ENCODE peak calls at places on chromosomes 4 and X, in seven cellular contexts. U, E, O, K, F, Y and M are unnamed samples.

GRCh38 chr4:185792384-185793146 is 19.4 kb downstream of the SORBS2 start:
- DNase-seq in U (peak; percentile 80), E (no peak), O (no peak), K (no peak), F (no peak), Y (no peak), M (peak; percentile 90)

GRCh38 chr4:148793221-148793620 is 351.0 kb upstream of the NR3C2 start:
- DNase-seq in U (no peak), E (no peak), O (no peak), K (no peak), F (no peak), Y (no peak), M (no peak)

GRCh38 chr4:102400898-102401297 is 55.6 kb upstream of the SLC39A8 start:
- DNase-seq in U (no peak), E (no peak), O (no peak), K (no peak), F (no peak), Y (no peak), M (no peak)

GRCh38 chrX:49054073-49054762 is 4.6 kb upstream of the CCDC120 start:
- DNase-seq in U (no peak), E (no peak), O (no peak), K (no peak), F (no peak), Y (no peak), M (no peak)

GRCh38 chr4:138053601-138054322 is 188.4 kb downstream of the SLC7A11 start:
- DNase-seq in U (peak; percentile 92), E (no peak), O (no peak), K (no peak), F (no peak), Y (no peak), M (peak; percentile 91)

GRCh38 chr4:26330946-26331345 is 10.1 kb downstream of the RBPJ start:
- DNase-seq in U (no peak), E (no peak), O (no peak), K (no peak), F (peak; percentile 18), Y (no peak), M (no peak)

GRCh38 chrX:121161501-121161933 is 114.1 kb downstream of the GLUD2 start:
- DNase-seq in U (no peak), E (no peak), O (no peak), K (no peak), F (no peak), Y (no peak), M (no peak)

GRCh38 chrX:28158019-28158777 is 176.9 kb upstream of the DCAF8L1 start:
- DNase-seq in U (no peak), E (no peak), O (no peak), K (no peak), F (no peak), Y (no peak), M (no peak)

GRCh38 chr4:107988763-107989035 is 990 bp upstream of the HADH start:
- DNase-seq in U (no peak), E (no peak), O (no peak), K (no peak), F (no peak), Y (no peak), M (no peak)

GRCh38 chrX:123961268-123962005 is at the start of gene STAG2:
- DNase-seq in U (peak; percentile 80), E (no peak), O (peak; percentile 76), K (peak; percentile 81), F (peak; percentile 56), Y (peak; percentile 52), M (peak; percentile 61)

GRCh38 chr4:176443117-176443516 is 123.4 kb downstream of the SPCS3 start:
- DNase-seq in U (peak; percentile 87), E (no peak), O (no peak), K (no peak), F (no peak), Y (no peak), M (peak; percentile 90)

GRCh38 chr4:38669233-38669632 is 5.2 kb downstream of the KLF3 start:
- DNase-seq in U (no peak), E (no peak), O (no peak), K (no peak), F (no peak), Y (no peak), M (no peak)

GRCh38 chr4:175325230-175325629 is 407.1 kb downstream of the ADAM29 start:
- DNase-seq in U (no peak), E (no peak), O (no peak), K (no peak), F (no peak), Y (no peak), M (no peak)

DNA sequence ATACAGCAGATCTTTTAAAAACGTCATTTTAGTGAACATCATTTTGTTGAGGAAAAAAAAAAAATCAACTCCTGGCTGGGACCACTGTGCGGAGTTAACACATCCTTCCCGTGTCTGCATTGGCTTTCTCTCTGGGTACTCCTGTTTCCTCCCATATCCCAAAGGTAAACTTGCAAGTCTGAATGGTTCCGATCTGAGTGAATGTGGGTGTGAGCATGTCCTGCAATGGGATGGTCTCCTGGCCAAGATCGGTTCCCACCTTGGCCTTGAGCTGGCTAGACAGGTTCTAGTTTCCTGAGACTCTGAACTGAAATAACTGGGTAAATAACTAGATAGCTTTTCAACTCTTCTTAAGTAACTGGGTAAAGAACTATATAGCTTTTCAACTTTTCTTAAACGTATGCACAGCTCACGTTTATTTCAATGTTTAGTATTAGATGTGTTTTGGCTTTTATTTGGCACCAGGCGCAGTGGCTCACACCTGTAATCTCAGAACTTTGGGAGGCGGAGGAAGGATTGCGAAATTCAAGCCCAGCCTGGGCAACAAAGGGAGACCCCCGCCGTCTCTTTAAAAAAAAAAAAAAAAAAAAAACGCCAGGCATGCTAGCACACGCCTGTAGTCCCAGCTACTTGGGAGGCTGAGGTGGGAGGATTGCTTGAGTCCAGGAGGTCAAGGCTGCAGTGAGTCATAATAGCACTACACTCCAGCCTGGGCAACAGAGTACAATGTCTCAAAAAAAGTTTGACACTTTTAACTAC is 14.0 kb downstream of the RBMX start:
- DNase-seq in U (no peak), E (no peak), O (no peak), K (no peak), F (no peak), Y (no peak), M (no peak)
- TF ChIP-seq CTCF in U (no peak), E (no peak), O (no peak), K (no peak), F (no peak), Y (no peak), M (no peak)

GRCh38 chr4:140135529-140136021 is 18.4 kb downstream of the MAML3 start:
- DNase-seq in U (no peak), E (peak; percentile 61), O (no peak), K (peak; percentile 74), F (no peak), Y (no peak), M (no peak)

GRCh38 chr4:140136509-140136908 is 17.5 kb downstream of the MAML3 start:
- DNase-seq in U (no peak), E (no peak), O (no peak), K (no peak), F (no peak), Y (no peak), M (peak; percentile 47)

GRCh38 chr4:140137654-140138053 is 16.3 kb downstream of the MAML3 start:
- DNase-seq in U (no peak), E (no peak), O (no peak), K (no peak), F (no peak), Y (no peak), M (no peak)

GRCh38 chr4:140140566-140140965 is 13.4 kb downstream of the MAML3 start:
- DNase-seq in U (no peak), E (no peak), O (no peak), K (no peak), F (no peak), Y (no peak), M (no peak)

DNA sequence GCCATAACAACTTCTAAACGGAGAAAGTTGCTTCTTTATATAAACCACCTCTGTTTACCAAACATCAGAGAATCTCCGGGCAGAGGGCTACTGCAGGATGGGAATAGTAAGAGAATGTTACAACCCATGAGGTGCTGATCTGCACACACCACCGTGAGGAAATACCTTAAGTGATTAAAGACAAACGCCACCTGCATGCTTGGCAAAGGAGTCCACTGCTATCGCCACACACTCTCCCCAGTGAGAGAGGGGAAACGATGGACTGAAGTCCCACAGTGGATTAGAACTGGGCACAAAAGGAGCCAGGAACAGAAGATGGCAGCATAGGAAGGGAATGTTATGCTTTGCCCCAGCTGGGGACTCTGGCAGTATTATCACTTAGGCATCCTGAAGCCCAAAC is 15.6 kb downstream of the MAML3 start:
- DNase-seq in U (no peak), E (no peak), O (no peak), K (no peak), F (no peak), Y (no peak), M (no peak)
- TF ChIP-seq CTCF in U (no peak), E (no peak), O (no peak), K (no peak), F (no peak), Y (no peak), M (no peak)

GRCh38 chr4:36242629-36243354 is 1.5 kb downstream of the ARAP2 start:
- DNase-seq in U (no peak), E (no peak), O (no peak), K (no peak), F (no peak), Y (peak; percentile 13), M (no peak)

GRCh38 chr4:36241771-36242170 is 2.5 kb downstream of the ARAP2 start:
- DNase-seq in U (no peak), E (no peak), O (no peak), K (no peak), F (no peak), Y (peak; percentile 50), M (no peak)

GRCh38 chr4:36249605-36250004 is 5.3 kb upstream of the ARAP2 start:
- DNase-seq in U (no peak), E (no peak), O (no peak), K (no peak), F (no peak), Y (no peak), M (no peak)

GRCh38 chr4:36243355-36244256 is 708 bp downstream of the ARAP2 start:
- DNase-seq in U (no peak), E (peak; percentile 39), O (no peak), K (no peak), F (peak; percentile 58), Y (no peak), M (no peak)

DNA sequence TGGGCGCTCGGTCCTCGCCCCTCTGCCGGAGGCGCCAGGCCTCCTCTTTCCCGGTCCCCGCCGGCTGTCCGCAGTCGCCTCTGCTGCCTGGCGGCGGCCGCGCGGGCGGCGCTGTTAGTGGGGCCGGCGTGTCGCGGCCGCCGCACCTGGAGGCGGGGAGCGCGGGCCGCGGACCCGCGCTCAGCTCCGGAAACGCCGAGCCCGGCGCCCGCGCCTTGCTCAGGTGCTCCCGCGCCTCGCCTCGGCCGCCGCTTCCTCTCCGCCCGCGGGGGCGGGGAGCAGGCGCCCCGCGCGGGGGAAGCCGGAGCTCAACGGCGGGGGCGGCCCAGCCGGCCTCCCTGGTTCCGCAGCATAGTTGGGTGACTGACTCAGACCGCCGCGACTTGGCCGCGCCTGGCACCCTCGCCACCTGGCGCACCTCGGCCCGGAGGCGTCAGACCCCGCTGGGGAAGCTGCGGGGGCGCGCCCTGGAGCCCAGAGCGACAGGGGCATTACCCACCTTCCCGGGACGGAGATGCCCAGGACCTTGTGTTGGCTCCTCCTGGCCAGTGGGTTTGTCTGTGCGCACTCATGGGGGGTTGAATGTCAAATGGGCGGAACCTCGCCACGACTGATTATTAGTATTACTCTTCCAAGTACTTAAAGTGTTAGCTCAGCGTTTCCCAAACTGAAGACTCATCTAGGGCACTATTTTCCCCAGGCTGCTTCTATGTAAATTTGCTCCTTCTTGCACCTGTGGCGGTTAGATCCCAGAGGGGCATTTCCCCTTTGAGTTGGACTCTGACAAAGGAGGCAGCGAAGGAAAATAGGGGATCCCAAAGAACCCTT is at the start of gene ARAP2:
- DNase-seq in U (no peak), E (peak; percentile 35), O (peak; percentile 47), K (no peak), F (no peak), Y (peak; percentile 81), M (no peak)
- TF ChIP-seq CTCF in U (no peak), E (no peak), O (no peak), K (no peak), F (no peak), Y (peak; percentile 18), M (no peak)

GRCh38 chr4:68904786-68905185 is 46.8 kb downstream of the UGT2A3 start:
- DNase-seq in U (no peak), E (no peak), O (no peak), K (no peak), F (peak; percentile 7), Y (no peak), M (no peak)
- TF ChIP-seq CTCF in U (no peak), E (no peak), O (no peak), K (no peak), F (peak; percentile 17), Y (peak; percentile 13), M (no peak)